ENCODE peak calls at places on chromosome 11, in seven cellular contexts. One of them, this sample, is unnamed.

GRCh38 chr11:28835790-28836189 is 727.6 kb downstream of the METTL15 start:
- DNase-seq in anterior cingulate cortex: no peak
- DNase-seq in bronchial epithelial cell: peak; percentile 78
- DNase-seq in AG08396: no peak
- DNase-seq in GF-D8: no peak
- DNase-seq in astrocyte of the spinal cord: peak; percentile 68
- DNase-seq in HCT116: no peak
- DNase-seq in this sample: no peak

GRCh38 chr11:100863080-100863581 is 176.0 kb downstream of the ARHGAP42 start:
- DNase-seq in anterior cingulate cortex: no peak
- DNase-seq in bronchial epithelial cell: peak; percentile 50
- DNase-seq in AG08396: peak; percentile 51
- DNase-seq in GF-D8: peak; percentile 44
- DNase-seq in astrocyte of the spinal cord: peak; percentile 95
- DNase-seq in HCT116: no peak
- DNase-seq in this sample: no peak

GRCh38 chr11:75498556-75499255 is 27.0 kb downstream of the GDPD5 start:
- DNase-seq in anterior cingulate cortex: no peak
- DNase-seq in bronchial epithelial cell: peak; percentile 15
- DNase-seq in AG08396: no peak
- DNase-seq in GF-D8: no peak
- DNase-seq in astrocyte of the spinal cord: no peak
- DNase-seq in HCT116: no peak
- DNase-seq in this sample: no peak

GRCh38 chr11:11988099-11988651 is 20.3 kb downstream of the DKK3 start:
- DNase-seq in anterior cingulate cortex: no peak
- DNase-seq in bronchial epithelial cell: peak; percentile 30
- DNase-seq in AG08396: no peak
- DNase-seq in GF-D8: no peak
- DNase-seq in astrocyte of the spinal cord: peak; percentile 71
- DNase-seq in HCT116: no peak
- DNase-seq in this sample: no peak

GRCh38 chr11:19557720-19558140 is 154.9 kb upstream of the NAV2 start:
- DNase-seq in anterior cingulate cortex: peak; percentile 76
- DNase-seq in bronchial epithelial cell: peak; percentile 59
- DNase-seq in AG08396: peak; percentile 73
- DNase-seq in GF-D8: no peak
- DNase-seq in astrocyte of the spinal cord: peak; percentile 76
- DNase-seq in HCT116: peak; percentile 61
- DNase-seq in this sample: peak; percentile 91

GRCh38 chr11:121466063-121466794 is 13.5 kb upstream of the SORL1-AS1 start:
- DNase-seq in anterior cingulate cortex: peak; percentile 73
- DNase-seq in bronchial epithelial cell: peak; percentile 63
- DNase-seq in AG08396: peak; percentile 94
- DNase-seq in GF-D8: no peak
- DNase-seq in astrocyte of the spinal cord: peak; percentile 93
- DNase-seq in HCT116: peak; percentile 93
- DNase-seq in this sample: peak; percentile 96

GRCh38 chr11:16226245-16226644 is 130.1 kb downstream of the SOX6 start:
- DNase-seq in anterior cingulate cortex: no peak
- DNase-seq in bronchial epithelial cell: peak; percentile 77
- DNase-seq in AG08396: no peak
- DNase-seq in GF-D8: no peak
- DNase-seq in astrocyte of the spinal cord: peak; percentile 22
- DNase-seq in HCT116: no peak
- DNase-seq in this sample: no peak

GRCh38 chr11:63635762-63636465 is 21.7 kb upstream of the PLAAT3 start:
- DNase-seq in anterior cingulate cortex: peak; percentile 33
- DNase-seq in bronchial epithelial cell: peak; percentile 34
- DNase-seq in AG08396: peak; percentile 67
- DNase-seq in GF-D8: no peak
- DNase-seq in astrocyte of the spinal cord: peak; percentile 61
- DNase-seq in HCT116: peak; percentile 28
- DNase-seq in this sample: peak; percentile 61

GRCh38 chr11:45086526-45086925 is 59.9 kb upstream of the PRDM11 start:
- DNase-seq in anterior cingulate cortex: no peak
- DNase-seq in bronchial epithelial cell: no peak
- DNase-seq in AG08396: no peak
- DNase-seq in GF-D8: no peak
- DNase-seq in astrocyte of the spinal cord: no peak
- DNase-seq in HCT116: no peak
- DNase-seq in this sample: no peak

GRCh38 chr11:115590254-115590653 is 86.0 kb upstream of the CADM1 start:
- DNase-seq in anterior cingulate cortex: no peak
- DNase-seq in bronchial epithelial cell: no peak
- DNase-seq in AG08396: no peak
- DNase-seq in GF-D8: no peak
- DNase-seq in astrocyte of the spinal cord: no peak
- DNase-seq in HCT116: no peak
- DNase-seq in this sample: no peak

GRCh38 chr11:78752528-78752927 is 177.9 kb upstream of the NARS2 start:
- DNase-seq in anterior cingulate cortex: no peak
- DNase-seq in bronchial epithelial cell: no peak
- DNase-seq in AG08396: no peak
- DNase-seq in GF-D8: no peak
- DNase-seq in astrocyte of the spinal cord: no peak
- DNase-seq in HCT116: no peak
- DNase-seq in this sample: no peak

GRCh38 chr11:11960687-11961086 is 47.7 kb downstream of the DKK3 start:
- DNase-seq in anterior cingulate cortex: no peak
- DNase-seq in bronchial epithelial cell: no peak
- DNase-seq in AG08396: no peak
- DNase-seq in GF-D8: no peak
- DNase-seq in astrocyte of the spinal cord: no peak
- DNase-seq in HCT116: no peak
- DNase-seq in this sample: no peak

GRCh38 chr11:35235944-35236666 is 97.1 kb downstream of the CD44 start:
- DNase-seq in anterior cingulate cortex: no peak
- DNase-seq in bronchial epithelial cell: peak; percentile 91
- DNase-seq in AG08396: no peak
- DNase-seq in GF-D8: no peak
- DNase-seq in astrocyte of the spinal cord: peak; percentile 79
- DNase-seq in HCT116: peak; percentile 61
- DNase-seq in this sample: no peak

GRCh38 chr11:23288001-23288783 is 427.9 kb upstream of the CCDC179 start:
- DNase-seq in anterior cingulate cortex: no peak
- DNase-seq in bronchial epithelial cell: peak; percentile 91
- DNase-seq in AG08396: peak; percentile 29
- DNase-seq in GF-D8: no peak
- DNase-seq in astrocyte of the spinal cord: peak; percentile 49
- DNase-seq in HCT116: no peak
- DNase-seq in this sample: no peak

GRCh38 chr11:84686726-84687125 is 940.4 kb downstream of the DLG2 start:
- DNase-seq in anterior cingulate cortex: no peak
- DNase-seq in bronchial epithelial cell: no peak
- DNase-seq in AG08396: no peak
- DNase-seq in GF-D8: peak; percentile 19
- DNase-seq in astrocyte of the spinal cord: peak; percentile 12
- DNase-seq in HCT116: no peak
- DNase-seq in this sample: no peak

GRCh38 chr11:1888811-1889526 is 2.7 kb downstream of the PRR33 start:
- DNase-seq in anterior cingulate cortex: no peak
- DNase-seq in bronchial epithelial cell: no peak
- DNase-seq in AG08396: no peak
- DNase-seq in GF-D8: peak; percentile 50
- DNase-seq in astrocyte of the spinal cord: no peak
- DNase-seq in HCT116: no peak
- DNase-seq in this sample: no peak

GRCh38 chr11:32173435-32173834 is 82.6 kb downstream of the RCN1 start:
- DNase-seq in anterior cingulate cortex: no peak
- DNase-seq in bronchial epithelial cell: peak; percentile 43
- DNase-seq in AG08396: peak; percentile 80
- DNase-seq in GF-D8: no peak
- DNase-seq in astrocyte of the spinal cord: peak; percentile 66
- DNase-seq in HCT116: peak; percentile 34
- DNase-seq in this sample: peak; percentile 55

GRCh38 chr11:19560156-19560555 is 152.5 kb upstream of the NAV2 start:
- DNase-seq in anterior cingulate cortex: no peak
- DNase-seq in bronchial epithelial cell: no peak
- DNase-seq in AG08396: no peak
- DNase-seq in GF-D8: no peak
- DNase-seq in astrocyte of the spinal cord: no peak
- DNase-seq in HCT116: no peak
- DNase-seq in this sample: no peak

GRCh38 chr11:106627694-106628093 is 390.6 kb downstream of the GUCY1A2 start:
- DNase-seq in anterior cingulate cortex: no peak
- DNase-seq in bronchial epithelial cell: peak; percentile 44
- DNase-seq in AG08396: no peak
- DNase-seq in GF-D8: no peak
- DNase-seq in astrocyte of the spinal cord: no peak
- DNase-seq in HCT116: no peak
- DNase-seq in this sample: no peak

GRCh38 chr11:5103066-5103465 is 33.7 kb downstream of the OR52E1 start:
- DNase-seq in anterior cingulate cortex: no peak
- DNase-seq in bronchial epithelial cell: no peak
- DNase-seq in AG08396: no peak
- DNase-seq in GF-D8: no peak
- DNase-seq in astrocyte of the spinal cord: no peak
- DNase-seq in HCT116: no peak
- DNase-seq in this sample: no peak

GRCh38 chr11:126282742-126283591 is at the start of gene TIRAP:
- DNase-seq in anterior cingulate cortex: no peak
- DNase-seq in bronchial epithelial cell: no peak
- DNase-seq in AG08396: peak; percentile 82
- DNase-seq in GF-D8: peak; percentile 85
- DNase-seq in astrocyte of the spinal cord: peak; percentile 40
- DNase-seq in HCT116: no peak
- DNase-seq in this sample: peak; percentile 67

GRCh38 chr11:60771146-60771545 is 14.0 kb upstream of the MS4A10 start:
- DNase-seq in anterior cingulate cortex: no peak
- DNase-seq in bronchial epithelial cell: no peak
- DNase-seq in AG08396: no peak
- DNase-seq in GF-D8: no peak
- DNase-seq in astrocyte of the spinal cord: no peak
- DNase-seq in HCT116: no peak
- DNase-seq in this sample: no peak

GRCh38 chr11:69825941-69826340 is 6.7 kb upstream of the FGF3 start:
- DNase-seq in anterior cingulate cortex: no peak
- DNase-seq in bronchial epithelial cell: no peak
- DNase-seq in AG08396: no peak
- DNase-seq in GF-D8: no peak
- DNase-seq in astrocyte of the spinal cord: no peak
- DNase-seq in HCT116: no peak
- DNase-seq in this sample: no peak

GRCh38 chr11:19738124-19738523 is 25.5 kb downstream of the NAV2 start:
- DNase-seq in anterior cingulate cortex: no peak
- DNase-seq in bronchial epithelial cell: no peak
- DNase-seq in AG08396: no peak
- DNase-seq in GF-D8: no peak
- DNase-seq in astrocyte of the spinal cord: no peak
- DNase-seq in HCT116: no peak
- DNase-seq in this sample: no peak

GRCh38 chr11:92397356-92397755 is 172.7 kb downstream of the FAT3 start:
- DNase-seq in anterior cingulate cortex: no peak
- DNase-seq in bronchial epithelial cell: no peak
- DNase-seq in AG08396: no peak
- DNase-seq in GF-D8: no peak
- DNase-seq in astrocyte of the spinal cord: no peak
- DNase-seq in HCT116: no peak
- DNase-seq in this sample: no peak

GRCh38 chr11:64180871-64181270 is 5.1 kb upstream of the STIP1 start:
- DNase-seq in anterior cingulate cortex: no peak
- DNase-seq in bronchial epithelial cell: no peak
- DNase-seq in AG08396: no peak
- DNase-seq in GF-D8: no peak
- DNase-seq in astrocyte of the spinal cord: no peak
- DNase-seq in HCT116: no peak
- DNase-seq in this sample: no peak

GRCh38 chr11:87036756-87037449 is 831 bp upstream of the TMEM135 start:
- DNase-seq in anterior cingulate cortex: no peak
- DNase-seq in bronchial epithelial cell: peak; percentile 44
- DNase-seq in AG08396: no peak
- DNase-seq in GF-D8: no peak
- DNase-seq in astrocyte of the spinal cord: no peak
- DNase-seq in HCT116: no peak
- DNase-seq in this sample: no peak

GRCh38 chr11:36311926-36312592 is 16.0 kb downstream of the PRR5L start:
- DNase-seq in anterior cingulate cortex: no peak
- DNase-seq in bronchial epithelial cell: peak; percentile 65
- DNase-seq in AG08396: no peak
- DNase-seq in GF-D8: no peak
- DNase-seq in astrocyte of the spinal cord: no peak
- DNase-seq in HCT116: no peak
- DNase-seq in this sample: no peak

GRCh38 chr11:58573451-58574104 is 2.1 kb downstream of the LPXN start:
- DNase-seq in anterior cingulate cortex: no peak
- DNase-seq in bronchial epithelial cell: peak; percentile 93
- DNase-seq in AG08396: peak; percentile 38
- DNase-seq in GF-D8: peak; percentile 44
- DNase-seq in astrocyte of the spinal cord: peak; percentile 68
- DNase-seq in HCT116: no peak
- DNase-seq in this sample: no peak

GRCh38 chr11:84396521-84396920 is 1110.4 kb upstream of the CCDC90B start:
- DNase-seq in anterior cingulate cortex: no peak
- DNase-seq in bronchial epithelial cell: no peak
- DNase-seq in AG08396: no peak
- DNase-seq in GF-D8: no peak
- DNase-seq in astrocyte of the spinal cord: peak; percentile 3
- DNase-seq in HCT116: no peak
- DNase-seq in this sample: no peak

GRCh38 chr11:134678744-134679143 is 266.7 kb upstream of the B3GAT1 start:
- DNase-seq in anterior cingulate cortex: no peak
- DNase-seq in bronchial epithelial cell: no peak
- DNase-seq in AG08396: no peak
- DNase-seq in GF-D8: no peak
- DNase-seq in astrocyte of the spinal cord: no peak
- DNase-seq in HCT116: no peak
- DNase-seq in this sample: no peak

GRCh38 chr11:313304-313786 is 495 bp upstream of the IFITM1 start:
- DNase-seq in anterior cingulate cortex: no peak
- DNase-seq in bronchial epithelial cell: no peak
- DNase-seq in AG08396: no peak
- DNase-seq in GF-D8: peak; percentile 28
- DNase-seq in astrocyte of the spinal cord: no peak
- DNase-seq in HCT116: no peak
- DNase-seq in this sample: no peak

GRCh38 chr11:123377355-123377754 is 52.7 kb upstream of the GRAMD1B start:
- DNase-seq in anterior cingulate cortex: no peak
- DNase-seq in bronchial epithelial cell: no peak
- DNase-seq in AG08396: no peak
- DNase-seq in GF-D8: no peak
- DNase-seq in astrocyte of the spinal cord: no peak
- DNase-seq in HCT116: no peak
- DNase-seq in this sample: no peak

GRCh38 chr11:121452609-121453150 is at the start of gene SORL1-AS1:
- DNase-seq in anterior cingulate cortex: no peak
- DNase-seq in bronchial epithelial cell: peak; percentile 41
- DNase-seq in AG08396: peak; percentile 18
- DNase-seq in GF-D8: no peak
- DNase-seq in astrocyte of the spinal cord: no peak
- DNase-seq in HCT116: no peak
- DNase-seq in this sample: no peak

GRCh38 chr11:90113541-90113940 is 20.9 kb upstream of the NAALAD2 start:
- DNase-seq in anterior cingulate cortex: no peak
- DNase-seq in bronchial epithelial cell: no peak
- DNase-seq in AG08396: no peak
- DNase-seq in GF-D8: no peak
- DNase-seq in astrocyte of the spinal cord: peak; percentile 11
- DNase-seq in HCT116: no peak
- DNase-seq in this sample: no peak

GRCh38 chr11:67687986-67688385 is 13.6 kb upstream of the ALDH3B2 start:
- DNase-seq in anterior cingulate cortex: no peak
- DNase-seq in bronchial epithelial cell: no peak
- DNase-seq in AG08396: no peak
- DNase-seq in GF-D8: no peak
- DNase-seq in astrocyte of the spinal cord: no peak
- DNase-seq in HCT116: no peak
- DNase-seq in this sample: no peak

GRCh38 chr11:62560566-62561103 is 13.1 kb downstream of the EEF1G start:
- DNase-seq in anterior cingulate cortex: no peak
- DNase-seq in bronchial epithelial cell: peak; percentile 98
- DNase-seq in AG08396: peak; percentile 84
- DNase-seq in GF-D8: peak; percentile 62
- DNase-seq in astrocyte of the spinal cord: peak; percentile 97
- DNase-seq in HCT116: peak; percentile 92
- DNase-seq in this sample: peak; percentile 90

GRCh38 chr11:66207816-66208215 is 60.6 kb upstream of the RAB1B start:
- DNase-seq in anterior cingulate cortex: no peak
- DNase-seq in bronchial epithelial cell: no peak
- DNase-seq in AG08396: no peak
- DNase-seq in GF-D8: no peak
- DNase-seq in astrocyte of the spinal cord: no peak
- DNase-seq in HCT116: no peak
- DNase-seq in this sample: no peak

This sample was measured in posterior cingulate gyrus.